ENCODE peak calls at places on chromosome 12, in five cellular contexts. One of them, this sample, is unnamed.
A peak's percentile ranks its signal among the peaks of the same experiment; 100 is the strongest.

GRCh38 chr12:52655251-52655650 is 3.2 kb upstream of the KRT2 start:
- DNase-seq in gastrocnemius medialis: no peak
- DNase-seq in endothelial cell: no peak
- DNase-seq in brain microvascular endothelial cell: no peak
- DNase-seq in progenitor cell of endocrine pancreas: no peak
- DNase-seq in this sample: no peak

GRCh38 chr12:79690156-79690605 is 583 bp downstream of the PAWR start:
- DNase-seq in gastrocnemius medialis: no peak
- DNase-seq in endothelial cell: peak; percentile 50
- DNase-seq in brain microvascular endothelial cell: peak; percentile 24
- DNase-seq in progenitor cell of endocrine pancreas: no peak
- DNase-seq in this sample: peak; percentile 55

GRCh38 chr12:70365648-70366518 is at the start of gene KCNMB4:
- DNase-seq in gastrocnemius medialis: no peak
- DNase-seq in endothelial cell: peak; percentile 84
- DNase-seq in brain microvascular endothelial cell: no peak
- DNase-seq in progenitor cell of endocrine pancreas: peak; percentile 73
- DNase-seq in this sample: peak; percentile 93

GRCh38 chr12:26723379-26724308 is 109.3 kb downstream of the ITPR2 start:
- DNase-seq in gastrocnemius medialis: no peak
- DNase-seq in endothelial cell: no peak
- DNase-seq in brain microvascular endothelial cell: peak; percentile 57
- DNase-seq in progenitor cell of endocrine pancreas: no peak
- DNase-seq in this sample: no peak

GRCh38 chr12:94336201-94336915 is 123.3 kb downstream of the CEP83 start:
- DNase-seq in gastrocnemius medialis: no peak
- DNase-seq in endothelial cell: no peak
- DNase-seq in brain microvascular endothelial cell: peak; percentile 24
- DNase-seq in progenitor cell of endocrine pancreas: no peak
- DNase-seq in this sample: no peak

GRCh38 chr12:28114488-28114887 is 75.8 kb upstream of the CCDC91 start:
- DNase-seq in gastrocnemius medialis: no peak
- DNase-seq in endothelial cell: no peak
- DNase-seq in brain microvascular endothelial cell: no peak
- DNase-seq in progenitor cell of endocrine pancreas: no peak
- DNase-seq in this sample: no peak

GRCh38 chr12:53221203-53222076 is 10.6 kb downstream of the RARG start:
- DNase-seq in gastrocnemius medialis: peak; percentile 47
- DNase-seq in endothelial cell: peak; percentile 69
- DNase-seq in brain microvascular endothelial cell: peak; percentile 29
- DNase-seq in progenitor cell of endocrine pancreas: peak; percentile 79
- DNase-seq in this sample: peak; percentile 74

GRCh38 chr12:84270470-84271140 is 642.0 kb downstream of the SLC6A15 start:
- DNase-seq in gastrocnemius medialis: no peak
- DNase-seq in endothelial cell: no peak
- DNase-seq in brain microvascular endothelial cell: no peak
- DNase-seq in progenitor cell of endocrine pancreas: no peak
- DNase-seq in this sample: no peak

GRCh38 chr12:68392376-68392775 is 60.2 kb upstream of the MDM1 start:
- DNase-seq in gastrocnemius medialis: no peak
- DNase-seq in endothelial cell: no peak
- DNase-seq in brain microvascular endothelial cell: no peak
- DNase-seq in progenitor cell of endocrine pancreas: no peak
- DNase-seq in this sample: no peak

GRCh38 chr12:19196959-19197630 is 67.6 kb downstream of the PLEKHA5 start:
- DNase-seq in gastrocnemius medialis: no peak
- DNase-seq in endothelial cell: no peak
- DNase-seq in brain microvascular endothelial cell: no peak
- DNase-seq in progenitor cell of endocrine pancreas: no peak
- DNase-seq in this sample: no peak

GRCh38 chr12:93698307-93699092 is 21.3 kb downstream of the CRADD start:
- DNase-seq in gastrocnemius medialis: no peak
- DNase-seq in endothelial cell: no peak
- DNase-seq in brain microvascular endothelial cell: no peak
- DNase-seq in progenitor cell of endocrine pancreas: no peak
- DNase-seq in this sample: no peak

GRCh38 chr12:22477166-22477893 is 67.0 kb downstream of the C2CD5 start:
- DNase-seq in gastrocnemius medialis: no peak
- DNase-seq in endothelial cell: no peak
- DNase-seq in brain microvascular endothelial cell: peak; percentile 86
- DNase-seq in progenitor cell of endocrine pancreas: no peak
- DNase-seq in this sample: no peak

GRCh38 chr12:54680374-54680773 is 32.2 kb upstream of the DCD start:
- DNase-seq in gastrocnemius medialis: no peak
- DNase-seq in endothelial cell: peak; percentile 58
- DNase-seq in brain microvascular endothelial cell: peak; percentile 27
- DNase-seq in progenitor cell of endocrine pancreas: no peak
- DNase-seq in this sample: peak; percentile 69

GRCh38 chr12:106247731-106248176 is at the start of gene CKAP4:
- DNase-seq in gastrocnemius medialis: peak; percentile 53
- DNase-seq in endothelial cell: peak; percentile 78
- DNase-seq in brain microvascular endothelial cell: peak; percentile 34
- DNase-seq in progenitor cell of endocrine pancreas: peak; percentile 71
- DNase-seq in this sample: peak; percentile 84

GRCh38 chr12:106073179-106073578 is 65.6 kb downstream of the NUAK1 start:
- DNase-seq in gastrocnemius medialis: no peak
- DNase-seq in endothelial cell: no peak
- DNase-seq in brain microvascular endothelial cell: no peak
- DNase-seq in progenitor cell of endocrine pancreas: no peak
- DNase-seq in this sample: no peak

GRCh38 chr12:45547822-45548221 is 181.7 kb upstream of the ARID2 start:
- DNase-seq in gastrocnemius medialis: no peak
- DNase-seq in endothelial cell: no peak
- DNase-seq in brain microvascular endothelial cell: peak; percentile 4
- DNase-seq in progenitor cell of endocrine pancreas: no peak
- DNase-seq in this sample: no peak

GRCh38 chr12:12788131-12788530 is 2.7 kb downstream of the APOLD1 start:
- DNase-seq in gastrocnemius medialis: no peak
- DNase-seq in endothelial cell: no peak
- DNase-seq in brain microvascular endothelial cell: no peak
- DNase-seq in progenitor cell of endocrine pancreas: no peak
- DNase-seq in this sample: no peak

GRCh38 chr12:108700833-108701450 is 30.4 kb downstream of the CORO1C start:
- DNase-seq in gastrocnemius medialis: peak; percentile 41
- DNase-seq in endothelial cell: no peak
- DNase-seq in brain microvascular endothelial cell: no peak
- DNase-seq in progenitor cell of endocrine pancreas: no peak
- DNase-seq in this sample: no peak

GRCh38 chr12:45336331-45336730 is 120.4 kb downstream of the ANO6 start:
- DNase-seq in gastrocnemius medialis: no peak
- DNase-seq in endothelial cell: no peak
- DNase-seq in brain microvascular endothelial cell: peak; percentile 92
- DNase-seq in progenitor cell of endocrine pancreas: no peak
- DNase-seq in this sample: no peak

GRCh38 chr12:96047621-96048211 is 12.3 kb upstream of the LTA4H start:
- DNase-seq in gastrocnemius medialis: no peak
- DNase-seq in endothelial cell: no peak
- DNase-seq in brain microvascular endothelial cell: no peak
- DNase-seq in progenitor cell of endocrine pancreas: no peak
- DNase-seq in this sample: peak; percentile 62

GRCh38 chr12:12476836-12477531 is 85.7 kb downstream of the DUSP16 start:
- DNase-seq in gastrocnemius medialis: no peak
- DNase-seq in endothelial cell: no peak
- DNase-seq in brain microvascular endothelial cell: no peak
- DNase-seq in progenitor cell of endocrine pancreas: no peak
- DNase-seq in this sample: no peak

GRCh38 chr12:78802593-78802992 is 62.0 kb upstream of the SYT1 start:
- DNase-seq in gastrocnemius medialis: no peak
- DNase-seq in endothelial cell: no peak
- DNase-seq in brain microvascular endothelial cell: peak; percentile 90
- DNase-seq in progenitor cell of endocrine pancreas: no peak
- DNase-seq in this sample: peak; percentile 62

GRCh38 chr12:47820631-47821345 is 1.1 kb upstream of the HDAC7 start:
- DNase-seq in gastrocnemius medialis: peak; percentile 77
- DNase-seq in endothelial cell: peak; percentile 57
- DNase-seq in brain microvascular endothelial cell: peak; percentile 95
- DNase-seq in progenitor cell of endocrine pancreas: peak; percentile 46
- DNase-seq in this sample: peak; percentile 63

GRCh38 chr12:39329015-39329414 is 113.9 kb downstream of the KIF21A start:
- DNase-seq in gastrocnemius medialis: no peak
- DNase-seq in endothelial cell: no peak
- DNase-seq in brain microvascular endothelial cell: peak; percentile 15
- DNase-seq in progenitor cell of endocrine pancreas: no peak
- DNase-seq in this sample: no peak

GRCh38 chr12:39329876-39330275 is 113.0 kb downstream of the KIF21A start:
- DNase-seq in gastrocnemius medialis: no peak
- DNase-seq in endothelial cell: no peak
- DNase-seq in brain microvascular endothelial cell: no peak
- DNase-seq in progenitor cell of endocrine pancreas: no peak
- DNase-seq in this sample: no peak

GRCh38 chr12:39327520-39327919 is 115.4 kb downstream of the KIF21A start:
- DNase-seq in gastrocnemius medialis: no peak
- DNase-seq in endothelial cell: no peak
- DNase-seq in brain microvascular endothelial cell: no peak
- DNase-seq in progenitor cell of endocrine pancreas: no peak
- DNase-seq in this sample: no peak

GRCh38 chr12:39331539-39332261 is 111.2 kb downstream of the KIF21A start:
- DNase-seq in gastrocnemius medialis: no peak
- DNase-seq in endothelial cell: no peak
- DNase-seq in brain microvascular endothelial cell: no peak
- DNase-seq in progenitor cell of endocrine pancreas: no peak
- DNase-seq in this sample: no peak

GRCh38 chr12:39327965-39328364 is 115.0 kb downstream of the KIF21A start:
- DNase-seq in gastrocnemius medialis: no peak
- DNase-seq in endothelial cell: no peak
- DNase-seq in brain microvascular endothelial cell: no peak
- DNase-seq in progenitor cell of endocrine pancreas: no peak
- DNase-seq in this sample: no peak
- TF ChIP-seq CTCF in gastrocnemius medialis: no peak
- TF ChIP-seq CTCF in endothelial cell: no peak
- TF ChIP-seq CTCF in brain microvascular endothelial cell: no peak
- TF ChIP-seq CTCF in progenitor cell of endocrine pancreas: no peak
- TF ChIP-seq CTCF in this sample: no peak

GRCh38 chr12:116661341-116661740 is 76.5 kb downstream of the SPRING1 start:
- DNase-seq in gastrocnemius medialis: no peak
- DNase-seq in endothelial cell: no peak
- DNase-seq in brain microvascular endothelial cell: no peak
- DNase-seq in progenitor cell of endocrine pancreas: no peak
- DNase-seq in this sample: no peak

GRCh38 chr12:116666305-116666673 is 71.6 kb downstream of the SPRING1 start:
- DNase-seq in gastrocnemius medialis: no peak
- DNase-seq in endothelial cell: no peak
- DNase-seq in brain microvascular endothelial cell: no peak
- DNase-seq in progenitor cell of endocrine pancreas: no peak
- DNase-seq in this sample: no peak

GRCh38 chr12:116665666-116666304 is 72.1 kb downstream of the SPRING1 start:
- DNase-seq in gastrocnemius medialis: no peak
- DNase-seq in endothelial cell: no peak
- DNase-seq in brain microvascular endothelial cell: no peak
- DNase-seq in progenitor cell of endocrine pancreas: no peak
- DNase-seq in this sample: no peak

GRCh38 chr12:116659771-116660481 is 77.9 kb downstream of the SPRING1 start:
- DNase-seq in gastrocnemius medialis: no peak
- DNase-seq in endothelial cell: no peak
- DNase-seq in brain microvascular endothelial cell: peak; percentile 55
- DNase-seq in progenitor cell of endocrine pancreas: no peak
- DNase-seq in this sample: no peak

GRCh38 chr12:116662612-116663144 is 75.2 kb downstream of the SPRING1 start:
- DNase-seq in gastrocnemius medialis: no peak
- DNase-seq in endothelial cell: peak; percentile 8
- DNase-seq in brain microvascular endothelial cell: no peak
- DNase-seq in progenitor cell of endocrine pancreas: peak; percentile 43
- DNase-seq in this sample: no peak
- TF ChIP-seq CTCF in gastrocnemius medialis: no peak
- TF ChIP-seq CTCF in endothelial cell: no peak
- TF ChIP-seq CTCF in brain microvascular endothelial cell: peak; percentile 35
- TF ChIP-seq CTCF in progenitor cell of endocrine pancreas: no peak
- TF ChIP-seq CTCF in this sample: no peak

GRCh38 chr12:40224439-40225291 is at the start of gene LRRK2:
- DNase-seq in gastrocnemius medialis: peak; percentile 53
- DNase-seq in endothelial cell: peak; percentile 46
- DNase-seq in brain microvascular endothelial cell: peak; percentile 1
- DNase-seq in progenitor cell of endocrine pancreas: peak; percentile 45
- DNase-seq in this sample: peak; percentile 36
- TF ChIP-seq CTCF in gastrocnemius medialis: no peak
- TF ChIP-seq CTCF in endothelial cell: no peak
- TF ChIP-seq CTCF in brain microvascular endothelial cell: no peak
- TF ChIP-seq CTCF in progenitor cell of endocrine pancreas: no peak
- TF ChIP-seq CTCF in this sample: no peak

DNA sequence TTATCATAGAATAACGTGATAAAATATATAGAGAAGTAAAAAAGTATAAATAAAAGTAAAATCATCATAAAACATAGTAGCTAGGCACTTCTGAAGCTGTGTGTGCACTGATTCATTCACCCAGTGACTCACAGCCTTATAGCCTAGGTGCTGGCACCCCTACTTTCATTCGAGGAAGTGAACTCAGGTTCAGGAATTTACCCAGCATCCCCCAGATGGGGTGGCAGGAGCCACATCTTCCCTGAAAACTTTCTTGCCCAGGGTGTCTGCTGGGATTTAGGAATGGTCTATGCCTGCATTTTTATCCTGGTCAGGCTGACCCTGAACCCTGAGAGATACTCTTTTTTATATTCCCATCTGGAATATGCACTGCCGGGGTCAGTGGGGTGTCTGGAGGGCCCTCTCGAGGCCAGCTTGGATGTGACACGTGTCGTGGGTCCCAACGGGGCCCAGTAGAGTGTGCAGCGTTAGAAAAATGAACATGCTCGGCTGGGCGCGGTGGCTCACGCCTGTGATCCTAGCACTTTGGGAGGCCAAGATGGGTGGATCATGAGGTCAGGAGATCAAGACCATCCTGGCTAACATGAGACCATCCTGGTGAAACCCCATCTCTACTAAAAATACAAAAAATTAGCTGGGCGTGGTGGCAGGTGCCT is 75.8 kb downstream of the AACS start:
- DNase-seq in gastrocnemius medialis: no peak
- DNase-seq in endothelial cell: no peak
- DNase-seq in brain microvascular endothelial cell: peak; percentile 74
- DNase-seq in progenitor cell of endocrine pancreas: no peak
- DNase-seq in this sample: peak; percentile 54
- TF ChIP-seq CTCF in gastrocnemius medialis: no peak
- TF ChIP-seq CTCF in endothelial cell: no peak
- TF ChIP-seq CTCF in brain microvascular endothelial cell: no peak
- TF ChIP-seq CTCF in progenitor cell of endocrine pancreas: no peak
- TF ChIP-seq CTCF in this sample: no peak

GRCh38 chr12:123027726-123028445 is 47.4 kb downstream of the ARL6IP4 start:
- DNase-seq in gastrocnemius medialis: no peak
- DNase-seq in endothelial cell: no peak
- DNase-seq in brain microvascular endothelial cell: no peak
- DNase-seq in progenitor cell of endocrine pancreas: no peak
- DNase-seq in this sample: no peak

GRCh38 chr12:123028475-123028874 is 48.0 kb downstream of the ARL6IP4 start:
- DNase-seq in gastrocnemius medialis: no peak
- DNase-seq in endothelial cell: no peak
- DNase-seq in brain microvascular endothelial cell: no peak
- DNase-seq in progenitor cell of endocrine pancreas: no peak
- DNase-seq in this sample: no peak

GRCh38 chr12:123030686-123031085 is 50.2 kb downstream of the ARL6IP4 start:
- DNase-seq in gastrocnemius medialis: no peak
- DNase-seq in endothelial cell: no peak
- DNase-seq in brain microvascular endothelial cell: no peak
- DNase-seq in progenitor cell of endocrine pancreas: no peak
- DNase-seq in this sample: no peak

GRCh38 chr12:123031171-123031845 is 50.8 kb downstream of the ARL6IP4 start:
- DNase-seq in gastrocnemius medialis: no peak
- DNase-seq in endothelial cell: no peak
- DNase-seq in brain microvascular endothelial cell: no peak
- DNase-seq in progenitor cell of endocrine pancreas: no peak
- DNase-seq in this sample: no peak

GRCh38 chr12:123029550-123029949 is 49.1 kb downstream of the ARL6IP4 start:
- DNase-seq in gastrocnemius medialis: no peak
- DNase-seq in endothelial cell: no peak
- DNase-seq in brain microvascular endothelial cell: no peak
- DNase-seq in progenitor cell of endocrine pancreas: no peak
- DNase-seq in this sample: no peak
- TF ChIP-seq CTCF in gastrocnemius medialis: no peak
- TF ChIP-seq CTCF in endothelial cell: no peak
- TF ChIP-seq CTCF in brain microvascular endothelial cell: no peak
- TF ChIP-seq CTCF in progenitor cell of endocrine pancreas: no peak
- TF ChIP-seq CTCF in this sample: no peak